ENCODE peak calls at places on chromosomes 1 and 21, in eight cellular contexts. E, C, L, X, G, V, U and K are unnamed samples.

GRCh38 chr1:109307363-109308021 is 681 bp upstream of the MYBPHL start:
- DNase-seq in E (no peak), C (no peak), L (no peak), X (peak), G (peak), V (no peak), U (no peak), K (no peak)

GRCh38 chr1:231177226-231177625 is 15.4 kb downstream of the TRIM67 start:
- DNase-seq in E (no peak), C (no peak), L (no peak), X (no peak), G (no peak), V (no peak), U (no peak), K (no peak)

GRCh38 chr1:96233422-96233821 is 488.2 kb upstream of the PTBP2 start:
- DNase-seq in E (no peak), C (no peak), L (no peak), X (no peak), G (no peak), V (no peak), U (no peak), K (no peak)

GRCh38 chr1:228842094-228842775 is 107.0 kb downstream of the RHOU start:
- DNase-seq in E (no peak), C (peak), L (no peak), X (no peak), G (no peak), V (no peak), U (peak), K (no peak)

GRCh38 chr1:172278478-172278877 is 142.0 kb upstream of the C1orf105 start:
- DNase-seq in E (peak), C (no peak), L (no peak), X (no peak), G (no peak), V (no peak), U (peak), K (no peak)

GRCh38 chr1:40004857-40005256 is 35.7 kb upstream of the CAP1 start:
- DNase-seq in E (no peak), C (no peak), L (no peak), X (no peak), G (no peak), V (no peak), U (no peak), K (no peak)

GRCh38 chr21:37367301-37367757 is 756 bp downstream of the DYRK1A start:
- DNase-seq in E (no peak), C (no peak), L (no peak), X (no peak), G (no peak), V (no peak), U (no peak), K (no peak)

GRCh38 chr1:13813398-13814012 is 113.5 kb downstream of the PRDM2 start:
- DNase-seq in E (no peak), C (no peak), L (peak), X (no peak), G (no peak), V (no peak), U (peak), K (no peak)

GRCh38 chr1:24892188-24893153 is 37.6 kb downstream of the RUNX3 start:
- DNase-seq in E (no peak), C (peak), L (no peak), X (no peak), G (no peak), V (peak), U (no peak), K (no peak)

GRCh38 chr1:107941123-107941522 is 23.9 kb downstream of the VAV3 start:
- DNase-seq in E (no peak), C (no peak), L (no peak), X (no peak), G (no peak), V (no peak), U (no peak), K (no peak)

GRCh38 chr1:198297281-198297680 is 140.5 kb downstream of the NEK7 start:
- DNase-seq in E (no peak), C (no peak), L (no peak), X (no peak), G (no peak), V (no peak), U (no peak), K (no peak)

GRCh38 chr1:158830074-158830677 is 975 bp upstream of the MNDA start:
- DNase-seq in E (no peak), C (no peak), L (no peak), X (no peak), G (no peak), V (no peak), U (no peak), K (no peak)

GRCh38 chr21:44954281-44954771 is 14.5 kb downstream of the SLX9 start:
- DNase-seq in E (no peak), C (no peak), L (no peak), X (no peak), G (no peak), V (no peak), U (no peak), K (no peak)

GRCh38 chr1:9449976-9450696 is 89.1 kb upstream of the SLC25A33 start:
- DNase-seq in E (no peak), C (no peak), L (no peak), X (no peak), G (no peak), V (no peak), U (no peak), K (no peak)

GRCh38 chr1:1125945-1126344 is 10.1 kb upstream of the C1orf159 start:
- DNase-seq in E (no peak), C (no peak), L (no peak), X (no peak), G (no peak), V (no peak), U (no peak), K (no peak)

GRCh38 chr1:65075123-65075976 is 72.7 kb upstream of the AK4 start:
- DNase-seq in E (no peak), C (no peak), L (peak), X (no peak), G (no peak), V (peak), U (peak), K (peak)

GRCh38 chr1:41416081-41416480 is 54.8 kb downstream of the FOXO6 start:
- DNase-seq in E (no peak), C (no peak), L (no peak), X (no peak), G (no peak), V (no peak), U (no peak), K (no peak)

GRCh38 chr21:43880111-43880985 is 15.3 kb downstream of the AGPAT3 start:
- DNase-seq in E (no peak), C (no peak), L (no peak), X (no peak), G (no peak), V (peak), U (no peak), K (no peak)

GRCh38 chr1:12113433-12114339 is 50.6 kb downstream of the TNFRSF8 start:
- DNase-seq in E (no peak), C (no peak), L (no peak), X (peak), G (peak), V (no peak), U (peak), K (no peak)

GRCh38 chr1:3317456-3317855 is 137.0 kb upstream of the ARHGEF16 start:
- DNase-seq in E (no peak), C (no peak), L (no peak), X (no peak), G (no peak), V (no peak), U (no peak), K (no peak)

GRCh38 chr21:16117851-16118592 is 388.2 kb downstream of the USP25 start:
- DNase-seq in E (peak), C (no peak), L (no peak), X (no peak), G (no peak), V (no peak), U (no peak), K (no peak)

GRCh38 chr21:37557261-37557950 is 190.8 kb downstream of the DYRK1A start:
- DNase-seq in E (no peak), C (no peak), L (no peak), X (no peak), G (no peak), V (no peak), U (peak), K (no peak)

GRCh38 chr21:28714795-28715464 is 277.7 kb downstream of the LTN1 start:
- DNase-seq in E (peak), C (no peak), L (no peak), X (no peak), G (no peak), V (no peak), U (no peak), K (no peak)

GRCh38 chr1:231190456-231190855 is 28.6 kb downstream of the TRIM67 start:
- DNase-seq in E (no peak), C (no peak), L (no peak), X (no peak), G (peak), V (no peak), U (no peak), K (no peak)

GRCh38 chr1:44422161-44422560 is 17.1 kb downstream of the RNF220 start:
- DNase-seq in E (no peak), C (no peak), L (no peak), X (no peak), G (no peak), V (no peak), U (no peak), K (peak)

GRCh38 chr1:224498574-224499170 is 64.1 kb upstream of the WDR26 start:
- DNase-seq in E (no peak), C (no peak), L (no peak), X (no peak), G (no peak), V (no peak), U (no peak), K (no peak)

GRCh38 chr1:54845772-54846171 is 41.2 kb downstream of the DHCR24 start:
- DNase-seq in E (no peak), C (peak), L (no peak), X (no peak), G (no peak), V (no peak), U (no peak), K (no peak)

GRCh38 chr21:36183144-36183795 is 26.6 kb downstream of the DOP1B start:
- DNase-seq in E (no peak), C (no peak), L (no peak), X (no peak), G (no peak), V (peak), U (no peak), K (no peak)